ENCODE peak calls at places on chromosomes 4 and X, in eight cellular contexts. S is body of pancreas, X is heart left ventricle, V is NB4, Y is tibial nerve, A is IMR-90, M is lower leg skin, U is H1. C is an unnamed sample.

GRCh38 chr4:3792813-3793212 is 26.6 kb downstream of the ADRA2C start:
- DNase-seq in S (no peak), X (no peak), V (peak; percentile 40), Y (no peak), A (no peak), M (no peak), U (peak; percentile 54), C (peak; percentile 22)

GRCh38 chr4:15653864-15654391 is 1.2 kb downstream of the FBXL5 start:
- DNase-seq in S (no peak), X (no peak), V (peak; percentile 79), Y (no peak), A (peak; percentile 65), M (no peak), U (no peak), C (peak; percentile 80)

GRCh38 chr4:145734051-145734450 is 54.1 kb downstream of the C4orf51 start:
- DNase-seq in S (no peak), X (no peak), V (no peak), Y (no peak), A (no peak), M (no peak), U (no peak), C (no peak)

GRCh38 chr4:112118742-112119357 is 26.4 kb upstream of the FAM241A start:
- DNase-seq in S (no peak), X (no peak), V (no peak), Y (no peak), A (no peak), M (no peak), U (no peak), C (no peak)

GRCh38 chrX:22559506-22559905 is 286.8 kb downstream of the CBLL2 start:
- DNase-seq in S (no peak), X (no peak), V (no peak), Y (no peak), A (peak; percentile 19), M (no peak), U (no peak), C (no peak)

GRCh38 chrX:15674514-15674898 is 9.9 kb upstream of the CLTRN start:
- DNase-seq in S (peak; percentile 99), X (peak; percentile 91), V (peak; percentile 89), Y (peak; percentile 86), A (peak; percentile 96), M (peak; percentile 99), U (no peak), C (no peak)

GRCh38 chr4:74682567-74683359 is 111.6 kb downstream of the BTC start:
- DNase-seq in S (peak; percentile 58), X (no peak), V (peak; percentile 8), Y (no peak), A (peak; percentile 95), M (no peak), U (no peak), C (peak; percentile 91)

GRCh38 chr4:176849076-176849475 is 56.4 kb upstream of the VEGFC start:
- DNase-seq in S (no peak), X (no peak), V (no peak), Y (no peak), A (no peak), M (no peak), U (no peak), C (no peak)

GRCh38 chr4:84803720-84804119 is 162.8 kb downstream of the WDFY3 start:
- DNase-seq in S (no peak), X (no peak), V (no peak), Y (no peak), A (peak; percentile 63), M (no peak), U (no peak), C (no peak)

GRCh38 chr4:101102114-101102752 is 245.1 kb downstream of the PPP3CA start:
- DNase-seq in S (peak; percentile 35), X (peak; percentile 39), V (no peak), Y (peak; percentile 70), A (peak; percentile 87), M (peak; percentile 84), U (no peak), C (peak; percentile 14)

GRCh38 chr4:25020240-25020639 is 10.5 kb downstream of the LGI2 start:
- DNase-seq in S (no peak), X (no peak), V (no peak), Y (no peak), A (no peak), M (no peak), U (no peak), C (peak; percentile 2)

GRCh38 chrX:4249401-4249800 is 536.0 kb upstream of the PRKX start:
- DNase-seq in S (no peak), X (no peak), V (no peak), Y (no peak), A (no peak), M (no peak), U (no peak), C (no peak)

GRCh38 chrX:10085223-10085622 is 71.6 kb upstream of the CLCN4 start:
- DNase-seq in S (no peak), X (no peak), V (peak; percentile 7), Y (no peak), A (no peak), M (no peak), U (no peak), C (no peak)

GRCh38 chrX:97895751-97896150 is 1012.0 kb downstream of the RPA4 start:
- DNase-seq in S (no peak), X (no peak), V (no peak), Y (no peak), A (peak; percentile 32), M (no peak), U (no peak), C (no peak)

GRCh38 chr4:81470456-81471327 is 1.0 kb downstream of the RASGEF1B start:
- DNase-seq in S (peak; percentile 42), X (peak; percentile 67), V (peak; percentile 7), Y (peak; percentile 69), A (no peak), M (peak; percentile 93), U (no peak), C (peak; percentile 78)

GRCh38 chr4:37684154-37684553 is 2.0 kb downstream of the RELL1 start:
- DNase-seq in S (no peak), X (no peak), V (no peak), Y (no peak), A (no peak), M (no peak), U (no peak), C (no peak)

GRCh38 chr4:37686373-37687174 is at the start of gene RELL1:
- DNase-seq in S (peak; percentile 100), X (peak; percentile 99), V (peak; percentile 100), Y (peak; percentile 99), A (peak; percentile 99), M (peak; percentile 100), U (peak; percentile 100), C (peak; percentile 99)

GRCh38 chr4:37687175-37687525 is 974 bp upstream of the RELL1 start:
- DNase-seq in S (no peak), X (no peak), V (peak; percentile 42), Y (no peak), A (no peak), M (no peak), U (no peak), C (peak; percentile 95)

GRCh38 chr4:37685211-37685725 is 908 bp downstream of the RELL1 start:
- DNase-seq in S (no peak), X (peak; percentile 33), V (peak; percentile 85), Y (no peak), A (peak; percentile 82), M (no peak), U (no peak), C (peak; percentile 44)

DNA sequence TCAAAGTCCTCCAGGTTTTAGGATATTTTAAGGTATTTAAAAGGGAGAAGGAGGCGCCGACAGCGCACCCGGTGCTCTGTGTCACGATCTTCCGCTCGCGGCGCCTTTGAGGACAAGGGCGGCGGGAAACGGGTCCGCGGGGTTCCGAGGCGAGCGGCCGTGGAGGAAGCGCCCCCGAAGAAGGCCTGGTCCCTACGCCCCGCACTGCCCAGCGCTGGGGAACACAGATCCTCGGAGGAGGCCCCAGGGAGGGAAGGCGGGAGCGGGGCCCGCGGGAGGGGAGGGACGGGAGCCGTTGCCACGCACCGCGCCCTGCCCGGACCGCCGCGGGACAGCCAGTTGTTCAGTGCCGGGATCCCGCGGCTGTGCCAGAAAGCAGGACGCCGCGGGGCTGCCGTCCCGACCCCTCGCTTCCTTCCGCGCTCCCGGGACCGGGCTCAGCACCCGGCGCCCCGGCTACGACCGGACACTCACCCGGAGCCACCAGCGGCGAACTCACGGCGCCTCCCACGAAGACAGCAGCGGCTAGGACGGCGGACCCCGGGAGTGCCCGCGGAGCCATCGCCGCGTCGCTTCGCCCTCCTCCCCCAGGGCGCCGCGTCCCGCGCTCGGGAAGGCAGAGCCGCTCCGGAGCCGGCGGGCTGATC is 327 bp downstream of the RELL1 start:
- DNase-seq in S (peak; percentile 66), X (peak; percentile 58), V (peak; percentile 75), Y (peak; percentile 22), A (peak; percentile 22), M (no peak), U (no peak), C (peak; percentile 79)
- TF ChIP-seq POLR2A in S (peak; percentile 92), X (peak; percentile 97), V (peak; percentile 88), Y (peak; percentile 90), A (peak; percentile 94), M (peak; percentile 41), U (peak; percentile 84), C (peak; percentile 80)

DNA sequence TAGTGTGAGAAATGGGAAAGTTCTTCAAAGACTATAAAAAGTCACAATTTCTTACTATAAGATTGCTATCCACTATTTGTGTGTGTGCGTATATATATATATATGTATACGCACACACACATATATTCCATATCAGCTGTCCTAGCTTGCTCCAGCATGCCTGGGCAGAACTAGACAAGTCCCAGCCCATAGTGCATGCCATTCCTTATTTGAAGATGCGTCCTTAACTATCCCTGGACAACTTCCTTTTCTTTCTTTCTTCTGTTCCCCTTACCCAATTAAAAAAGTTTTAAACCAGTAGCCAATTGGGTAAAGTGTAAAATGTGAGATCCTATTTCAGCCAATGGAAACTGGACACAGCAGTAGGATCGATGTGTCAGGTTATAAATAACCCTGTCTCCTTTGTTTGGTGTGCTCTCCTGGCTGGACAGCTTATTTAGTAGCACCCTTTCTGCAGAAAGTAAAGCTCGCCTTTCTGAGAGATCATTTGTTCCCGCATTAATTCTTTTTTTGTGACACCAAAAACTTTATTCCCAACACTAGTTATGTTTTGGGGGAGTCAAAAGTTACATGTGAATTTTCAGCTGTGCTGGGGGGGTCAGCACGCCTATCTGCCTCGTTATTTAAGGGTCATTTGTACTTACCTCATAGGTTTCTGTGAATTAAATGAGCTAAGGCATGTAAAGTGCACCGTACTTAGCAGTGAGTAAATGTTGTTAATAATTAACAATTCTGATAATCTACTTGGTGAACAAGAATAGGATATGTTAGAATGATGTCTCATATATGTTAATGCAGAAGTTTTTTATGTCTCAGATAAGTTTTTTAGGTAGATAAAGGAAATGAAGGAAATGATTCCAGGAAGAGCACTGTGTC is 40.9 kb downstream of the KDM6A start:
- DNase-seq in S (no peak), X (no peak), V (no peak), Y (no peak), A (no peak), M (no peak), U (no peak), C (no peak)
- TF ChIP-seq POLR2A in S (no peak), X (no peak), V (no peak), Y (no peak), A (no peak), M (no peak), U (no peak), C (no peak)

GRCh38 chr4:141220655-141221605 is at the start of gene ZNF330:
- DNase-seq in S (peak; percentile 92), X (peak; percentile 92), V (peak; percentile 83), Y (peak; percentile 95), A (peak; percentile 93), M (peak; percentile 98), U (peak; percentile 71), C (peak; percentile 86)
- TF ChIP-seq POLR2A in S (peak; percentile 94), X (peak; percentile 93), V (peak; percentile 93), Y (peak; percentile 95), A (peak; percentile 82), M (peak; percentile 75), U (peak; percentile 52), C (peak; percentile 84)

DNA sequence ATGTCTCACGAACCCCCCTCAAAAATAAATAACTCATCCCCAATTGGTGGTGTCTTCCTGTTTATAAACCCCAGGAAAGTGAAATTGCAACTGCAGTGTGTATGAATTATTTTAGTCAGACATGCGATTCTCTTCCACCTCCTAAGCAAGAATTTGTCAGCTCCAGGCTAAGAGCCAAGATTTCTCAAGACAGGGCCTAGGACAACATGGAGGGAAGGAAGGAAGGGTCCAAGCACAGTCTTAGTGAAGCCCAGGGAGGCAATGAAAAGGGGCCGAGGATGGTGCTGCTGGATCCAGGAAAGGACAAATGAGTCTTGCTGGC is 20.0 kb downstream of the SH3KBP1 start:
- DNase-seq in S (no peak), X (no peak), V (no peak), Y (peak; percentile 7), A (peak; percentile 79), M (peak; percentile 37), U (no peak), C (no peak)
- TF ChIP-seq POLR2A in S (no peak), X (no peak), V (no peak), Y (no peak), A (no peak), M (no peak), U (no peak), C (no peak)